ENCODE peak calls at places on chromosome 3, in eight cellular contexts. Y, R, D, Q, A, O, E and K are unnamed samples.

GRCh38 chr3:57512174-57512573 is 32.0 kb downstream of the DNAH12 start:
- DNase-seq in Y (no peak), R (no peak), D (no peak), Q (no peak), A (no peak), O (no peak), E (no peak), K (no peak)

GRCh38 chr3:194184265-194184751 is 48.4 kb downstream of the HES1 start:
- DNase-seq in Y (no peak), R (no peak), D (no peak), Q (no peak), A (no peak), O (peak), E (no peak), K (no peak)

GRCh38 chr3:179716811-179717210 is 64.0 kb downstream of the USP13 start:
- DNase-seq in Y (no peak), R (no peak), D (no peak), Q (peak), A (no peak), O (no peak), E (peak), K (no peak)

GRCh38 chr3:127790580-127791183 is 31.6 kb downstream of the MGLL start:
- DNase-seq in Y (no peak), R (no peak), D (no peak), Q (no peak), A (no peak), O (no peak), E (no peak), K (no peak)

GRCh38 chr3:39849992-39850706 is 40.7 kb downstream of the MYRIP start:
- DNase-seq in Y (no peak), R (no peak), D (no peak), Q (no peak), A (no peak), O (peak), E (no peak), K (no peak)

GRCh38 chr3:72444642-72445223 is 403.5 kb downstream of the SHQ1 start:
- DNase-seq in Y (no peak), R (no peak), D (no peak), Q (no peak), A (no peak), O (no peak), E (no peak), K (no peak)

GRCh38 chr3:169104541-169104940 is 559.0 kb downstream of the MECOM start:
- DNase-seq in Y (no peak), R (no peak), D (no peak), Q (no peak), A (no peak), O (no peak), E (peak), K (no peak)

GRCh38 chr3:70771426-70772147 is 459.1 kb upstream of the MDFIC2 start:
- DNase-seq in Y (no peak), R (no peak), D (no peak), Q (no peak), A (no peak), O (no peak), E (no peak), K (no peak)

GRCh38 chr3:106215047-106215446 is 346.2 kb upstream of the CBLB start:
- DNase-seq in Y (no peak), R (peak), D (no peak), Q (no peak), A (no peak), O (no peak), E (no peak), K (no peak)

GRCh38 chr3:97885931-97886824 is 64.4 kb downstream of the CRYBG3 start:
- DNase-seq in Y (no peak), R (no peak), D (no peak), Q (no peak), A (no peak), O (no peak), E (peak), K (no peak)

GRCh38 chr3:184176377-184177330 is 2.0 kb downstream of the AP2M1 start:
- DNase-seq in Y (peak), R (no peak), D (peak), Q (peak), A (peak), O (no peak), E (peak), K (peak)

GRCh38 chr3:4740397-4741105 is 238.7 kb upstream of the BHLHE40 start:
- DNase-seq in Y (no peak), R (no peak), D (no peak), Q (no peak), A (no peak), O (no peak), E (no peak), K (no peak)

GRCh38 chr3:65829228-65829627 is 209.5 kb downstream of the MAGI1 start:
- DNase-seq in Y (no peak), R (no peak), D (no peak), Q (peak), A (no peak), O (no peak), E (no peak), K (no peak)

GRCh38 chr3:54772046-54772445 is 155.8 kb downstream of the LRTM1 start:
- DNase-seq in Y (no peak), R (no peak), D (no peak), Q (no peak), A (no peak), O (no peak), E (no peak), K (no peak)

GRCh38 chr3:12143949-12144504 is 14.7 kb downstream of the TIMP4 start:
- DNase-seq in Y (peak), R (no peak), D (no peak), Q (peak), A (no peak), O (no peak), E (peak), K (no peak)

GRCh38 chr3:8579101-8579500 is 65.5 kb downstream of the SSUH2 start:
- DNase-seq in Y (no peak), R (no peak), D (no peak), Q (no peak), A (no peak), O (no peak), E (no peak), K (no peak)

GRCh38 chr3:98536456-98537017 is 4.8 kb downstream of the GPR15 start:
- DNase-seq in Y (no peak), R (no peak), D (no peak), Q (no peak), A (no peak), O (no peak), E (no peak), K (no peak)

GRCh38 chr3:177529716-177530335 is 332.5 kb upstream of the TBL1XR1 start:
- DNase-seq in Y (no peak), R (no peak), D (no peak), Q (no peak), A (no peak), O (no peak), E (peak), K (no peak)

GRCh38 chr3:42688016-42688415 is 2.7 kb downstream of the KLHL40 start:
- DNase-seq in Y (no peak), R (no peak), D (no peak), Q (peak), A (no peak), O (no peak), E (no peak), K (no peak)

GRCh38 chr3:127448671-127449070 is 141.9 kb downstream of the TPRA1 start:
- DNase-seq in Y (no peak), R (no peak), D (no peak), Q (no peak), A (no peak), O (no peak), E (no peak), K (no peak)

GRCh38 chr3:42778644-42779043 is 5.6 kb upstream of the CCDC13 start:
- DNase-seq in Y (no peak), R (no peak), D (no peak), Q (peak), A (no peak), O (no peak), E (no peak), K (no peak)